ENCODE peak calls at places on chromosomes 5 and 9, in eight cellular contexts. L is fibroblast of mammary gland; C is uterus; W is T follicular helper cell; S is activated T-cell treated with anti-CD3 and anti-CD28 coated beads, Interleukin-2, amount 50 U/mL, for 1 hour; G is aorta; K is astrocyte of the spinal cord; E is K562. I is an unnamed sample.
A peak's percentile ranks its signal among the peaks of the same experiment; 100 is the strongest.

GRCh38 chr5:179926657-179927056 is 19.0 kb upstream of the TBC1D9B start:
- DNase-seq in K (no peak), S (no peak), C (no peak), W (no peak), G (no peak), E (no peak), L (no peak), I (no peak)

GRCh38 chr9:121634800-121635261 is 16.6 kb upstream of the DAB2IP start:
- DNase-seq in S (no peak), L (peak; percentile 20), E (peak; percentile 63), C (no peak), G (no peak), K (no peak), W (no peak), I (no peak)

GRCh38 chr5:56638061-56638621 is 177.2 kb upstream of the MAP3K1 start:
- DNase-seq in E (no peak), L (no peak), K (no peak), C (no peak), W (no peak), S (no peak), G (no peak), I (no peak)

GRCh38 chr9:137491735-137492432 is 32.8 kb upstream of the NSMF start:
- DNase-seq in K (no peak), G (no peak), S (no peak), E (peak; percentile 77), L (no peak), C (no peak), W (no peak), I (no peak)

GRCh38 chr5:152560508-152561137 is 155.5 kb upstream of the NMUR2 start:
- DNase-seq in W (no peak), S (no peak), K (peak; percentile 62), E (peak; percentile 17), G (peak; percentile 85), C (no peak), L (peak; percentile 67), I (peak; percentile 58)

GRCh38 chr5:16617272-16617973 is 626 bp upstream of the RETREG1 start:
- DNase-seq in E (no peak), G (no peak), C (no peak), W (peak; percentile 44), K (no peak), L (no peak), S (peak; percentile 70), I (no peak)

GRCh38 chr9:11194249-11194648 is 581.4 kb upstream of the PTPRD start:
- DNase-seq in L (no peak), G (no peak), K (no peak), S (no peak), W (no peak), E (no peak), C (no peak), I (no peak)

GRCh38 chr9:21294325-21294724 is 10.8 kb downstream of the IFNA5 start:
- DNase-seq in E (no peak), L (peak; percentile 63), C (no peak), W (no peak), S (no peak), G (no peak), K (peak; percentile 46), I (no peak)

GRCh38 chr5:83551826-83552225 is 80.3 kb downstream of the VCAN start:
- DNase-seq in L (peak; percentile 77), W (no peak), K (no peak), E (no peak), G (no peak), S (no peak), C (no peak), I (no peak)

GRCh38 chr9:120438111-120438510 is 141.9 kb downstream of the CDK5RAP2 start:
- DNase-seq in S (no peak), C (no peak), L (peak; percentile 56), K (peak; percentile 14), E (no peak), G (no peak), W (no peak), I (no peak)

GRCh38 chr9:134585746-134586706 is 55.6 kb upstream of the COL5A1 start:
- DNase-seq in K (peak; percentile 71), L (peak; percentile 49), W (no peak), S (no peak), E (no peak), C (no peak), G (peak; percentile 77), I (no peak)

I was measured in psoas muscle.